ENCODE peak calls at places on chromosomes 3 and 15, in ten cellular contexts. E, Y, H, M, O, P, L, C, G and N are unnamed samples.

GRCh38 chr3:34202975-34203374 is 404.5 kb downstream of the PDCD6IP start:
- DNase-seq in E (no peak), Y (no peak), H (no peak), M (peak; percentile 20), O (no peak), P (no peak), L (no peak), C (no peak), G (no peak), N (no peak)

GRCh38 chr15:53588773-53589172 is 170.7 kb downstream of the WDR72 start:
- DNase-seq in E (no peak), Y (no peak), H (no peak), M (peak; percentile 18), O (no peak), P (peak; percentile 78), L (peak; percentile 96), C (peak; percentile 83), G (no peak), N (no peak)

GRCh38 chr3:62538706-62539356 is 165.5 kb upstream of the FEZF2 start:
- DNase-seq in E (no peak), Y (no peak), H (no peak), M (no peak), O (no peak), P (no peak), L (no peak), C (no peak), G (no peak), N (no peak)

GRCh38 chr15:28919201-28919627 is 33.4 kb downstream of the APBA2 start:
- DNase-seq in E (no peak), Y (no peak), H (no peak), M (no peak), O (peak; percentile 21), P (no peak), L (no peak), C (no peak), G (no peak), N (no peak)

GRCh38 chr3:189142527-189142926 is 29.2 kb upstream of the TPRG1 start:
- DNase-seq in E (no peak), Y (no peak), H (no peak), M (no peak), O (no peak), P (no peak), L (no peak), C (no peak), G (no peak), N (no peak)

GRCh38 chr3:41574900-41575299 is 375.6 kb downstream of the CTNNB1 start:
- DNase-seq in E (no peak), Y (no peak), H (no peak), M (peak; percentile 13), O (no peak), P (no peak), L (no peak), C (no peak), G (no peak), N (no peak)

GRCh38 chr3:49689046-49689886 is at the start of the genes MST1 and RNF123:
- DNase-seq in E (peak; percentile 94), Y (peak; percentile 61), H (peak; percentile 95), M (peak; percentile 92), O (peak; percentile 78), P (peak; percentile 45), L (peak; percentile 79), C (peak; percentile 90), G (peak; percentile 78), N (peak; percentile 65)

GRCh38 chr3:115758076-115758763 is 134.9 kb downstream of the GAP43 start:
- DNase-seq in E (no peak), Y (no peak), H (no peak), M (peak; percentile 27), O (no peak), P (no peak), L (peak; percentile 2), C (peak; percentile 47), G (no peak), N (no peak)

GRCh38 chr3:125150525-125151436 is 61.8 kb downstream of the SLC12A8 start:
- DNase-seq in E (no peak), Y (no peak), H (peak; percentile 65), M (peak; percentile 49), O (peak; percentile 39), P (no peak), L (peak; percentile 60), C (peak; percentile 45), G (no peak), N (no peak)

GRCh38 chr15:94059188-94059587 is 172.2 kb upstream of the MCTP2 start:
- DNase-seq in E (no peak), Y (no peak), H (no peak), M (no peak), O (no peak), P (no peak), L (no peak), C (no peak), G (no peak), N (no peak)

GRCh38 chr3:194961149-194961548 is 275.5 kb downstream of the FAM43A start:
- DNase-seq in E (no peak), Y (peak; percentile 13), H (no peak), M (no peak), O (no peak), P (no peak), L (no peak), C (no peak), G (no peak), N (no peak)

GRCh38 chr3:194960446-194961032 is 274.9 kb downstream of the FAM43A start:
- DNase-seq in E (no peak), Y (peak; percentile 7), H (no peak), M (no peak), O (no peak), P (no peak), L (no peak), C (no peak), G (no peak), N (no peak)

GRCh38 chr3:194967126-194968117 is 281.7 kb downstream of the FAM43A start:
- DNase-seq in E (no peak), Y (peak; percentile 7), H (peak; percentile 13), M (peak; percentile 23), O (no peak), P (no peak), L (no peak), C (no peak), G (no peak), N (no peak)

GRCh38 chr3:194961555-194961954 is 275.9 kb downstream of the FAM43A start:
- DNase-seq in E (no peak), Y (no peak), H (no peak), M (no peak), O (no peak), P (no peak), L (no peak), C (no peak), G (no peak), N (no peak)

GRCh38 chr3:194964809-194965208 is 279.1 kb downstream of the FAM43A start:
- DNase-seq in E (no peak), Y (no peak), H (no peak), M (no peak), O (no peak), P (no peak), L (no peak), C (no peak), G (no peak), N (no peak)
- TF ChIP-seq CTCF in E (no peak), Y (no peak), H (no peak), M (no peak), O (no peak), P (no peak), L (peak; percentile 26), C (no peak), G (no peak), N (no peak)

GRCh38 chr3:51984269-51984647 is 923 bp downstream of the ACY1 start:
- DNase-seq in E (no peak), Y (no peak), H (no peak), M (no peak), O (no peak), P (no peak), L (no peak), C (no peak), G (no peak), N (no peak)

GRCh38 chr3:51983578-51984268 is 388 bp downstream of the ACY1 start:
- DNase-seq in E (no peak), Y (no peak), H (no peak), M (no peak), O (no peak), P (no peak), L (no peak), C (no peak), G (no peak), N (no peak)

GRCh38 chr3:51985063-51985462 is 1.7 kb downstream of the ACY1 start:
- DNase-seq in E (no peak), Y (no peak), H (no peak), M (no peak), O (no peak), P (no peak), L (no peak), C (no peak), G (no peak), N (no peak)

GRCh38 chr3:51988286-51989146 is 5.2 kb downstream of the ACY1 start:
- DNase-seq in E (no peak), Y (no peak), H (no peak), M (no peak), O (no peak), P (no peak), L (no peak), C (no peak), G (no peak), N (no peak)

GRCh38 chr3:51985971-51986947 is 2.9 kb downstream of the ACY1 start:
- DNase-seq in E (no peak), Y (no peak), H (no peak), M (no peak), O (no peak), P (no peak), L (no peak), C (no peak), G (no peak), N (no peak)
- TF ChIP-seq CTCF in E (no peak), Y (no peak), H (no peak), M (no peak), O (no peak), P (no peak), L (no peak), C (no peak), G (no peak), N (no peak)

GRCh38 chr15:36161781-36162212 is 417.6 kb upstream of the CDIN1 start:
- DNase-seq in E (no peak), Y (peak; percentile 17), H (no peak), M (peak; percentile 78), O (no peak), P (no peak), L (no peak), C (peak; percentile 11), G (peak; percentile 17), N (no peak)
- TF ChIP-seq CTCF in E (no peak), Y (no peak), H (no peak), M (no peak), O (no peak), P (no peak), L (no peak), C (no peak), G (no peak), N (no peak)

GRCh38 chr3:23055733-23056376 is 147.3 kb upstream of the UBE2E2 start:
- DNase-seq in E (no peak), Y (no peak), H (no peak), M (peak; percentile 88), O (no peak), P (peak; percentile 86), L (peak; percentile 68), C (peak; percentile 94), G (no peak), N (no peak)

GRCh38 chr3:23046536-23046935 is 156.6 kb upstream of the UBE2E2 start:
- DNase-seq in E (no peak), Y (no peak), H (no peak), M (no peak), O (no peak), P (no peak), L (no peak), C (no peak), G (no peak), N (no peak)

GRCh38 chr3:23051240-23052140 is 151.6 kb upstream of the UBE2E2 start:
- DNase-seq in E (no peak), Y (no peak), H (no peak), M (no peak), O (no peak), P (no peak), L (no peak), C (no peak), G (no peak), N (no peak)

GRCh38 chr3:23052230-23053019 is 150.7 kb upstream of the UBE2E2 start:
- DNase-seq in E (no peak), Y (no peak), H (no peak), M (no peak), O (no peak), P (no peak), L (peak; percentile 59), C (peak; percentile 25), G (no peak), N (no peak)
- TF ChIP-seq CTCF in E (no peak), Y (no peak), H (no peak), M (no peak), O (no peak), P (no peak), L (peak; percentile 39), C (no peak), G (no peak), N (no peak)